ENCODE peak calls at places on chromosomes 5 and 9, in nine cellular contexts. N is activated B cell treated with CpG ODN at 0.5 μM for 24 hours; E is heart right ventricle; P is AG09309; C is brain microvascular endothelial cell; H is CD4-positive, alpha-beta T cell; M is HepG2; X is endodermal cell; J is GM10248. V is an unnamed sample.

GRCh38 chr9:71162136-71162535 is 40.7 kb upstream of the TRPM3 start:
- DNase-seq in N (no peak), E (no peak), P (no peak), C (no peak), H (no peak), M (no peak), X (no peak), J (no peak), V (no peak)

GRCh38 chr9:75088646-75089368 is 493 bp downstream of the OSTF1 start:
- DNase-seq in N (peak; percentile 40), E (peak; percentile 75), P (no peak), C (peak; percentile 47), H (no peak), M (peak; percentile 55), X (peak; percentile 74), J (peak; percentile 68), V (peak; percentile 70)

GRCh38 chr9:38066907-38067610 is 2.0 kb downstream of the SHB start:
- DNase-seq in N (peak; percentile 23), E (peak; percentile 57), P (no peak), C (no peak), H (no peak), M (no peak), X (peak; percentile 78), J (no peak), V (no peak)

GRCh38 chr9:27451207-27451792 is 72.8 kb upstream of the IFNK start:
- DNase-seq in N (no peak), E (no peak), P (no peak), C (no peak), H (no peak), M (no peak), X (no peak), J (no peak), V (no peak)

GRCh38 chr5:118598311-118598710 is 390.0 kb downstream of the DTWD2 start:
- DNase-seq in N (no peak), E (no peak), P (no peak), C (no peak), H (no peak), M (no peak), X (no peak), J (no peak), V (no peak)

GRCh38 chr5:127295454-127295853 is 4.9 kb downstream of the MEGF10 start:
- DNase-seq in N (no peak), E (no peak), P (no peak), C (no peak), H (no peak), M (no peak), X (no peak), J (no peak), V (no peak)

GRCh38 chr5:168365581-168366081 is 74.2 kb downstream of the WWC1 start:
- DNase-seq in N (no peak), E (no peak), P (peak; percentile 29), C (no peak), H (no peak), M (peak; percentile 28), X (peak; percentile 90), J (no peak), V (peak; percentile 82)

GRCh38 chr9:102795532-102795931 is 199.6 kb upstream of the CYLC2 start:
- DNase-seq in N (no peak), E (no peak), P (no peak), C (no peak), H (no peak), M (no peak), X (no peak), J (no peak), V (no peak)

GRCh38 chr5:151799407-151799806 is 27.7 kb downstream of the G3BP1 start:
- DNase-seq in N (no peak), E (no peak), P (no peak), C (peak; percentile 74), H (no peak), M (no peak), X (no peak), J (no peak), V (no peak)

GRCh38 chr9:71778085-71778484 is 9.8 kb upstream of the CEMIP2 start:
- DNase-seq in N (no peak), E (no peak), P (no peak), C (no peak), H (no peak), M (peak; percentile 92), X (no peak), J (no peak), V (no peak)

GRCh38 chr9:13557724-13558123 is 278.2 kb upstream of the MPDZ start:
- DNase-seq in N (no peak), E (no peak), P (no peak), C (no peak), H (no peak), M (no peak), X (no peak), J (no peak), V (no peak)

GRCh38 chr9:90805006-90805993 is 3.7 kb downstream of the SYK start:
- DNase-seq in N (no peak), E (no peak), P (no peak), C (no peak), H (no peak), M (no peak), X (no peak), J (no peak), V (no peak)

GRCh38 chr5:344668-345067 is 23.2 kb downstream of the AHRR start:
- DNase-seq in N (no peak), E (no peak), P (no peak), C (no peak), H (no peak), M (no peak), X (no peak), J (peak; percentile 13), V (no peak)

GRCh38 chr9:27340876-27341540 is 44.1 kb upstream of the EQTN start:
- DNase-seq in N (no peak), E (no peak), P (no peak), C (no peak), H (no peak), M (no peak), X (no peak), J (no peak), V (no peak)

GRCh38 chr5:40437452-40437861 is 242.3 kb upstream of the PTGER4 start:
- DNase-seq in N (no peak), E (no peak), P (peak; percentile 50), C (peak; percentile 90), H (no peak), M (no peak), X (no peak), J (peak; percentile 47), V (peak; percentile 31)

GRCh38 chr5:31502506-31502905 is 29.4 kb downstream of the DROSHA start:
- DNase-seq in N (no peak), E (no peak), P (no peak), C (no peak), H (no peak), M (no peak), X (no peak), J (no peak), V (no peak)

GRCh38 chr5:111486055-111486454 is 26.3 kb downstream of the STARD4 start:
- DNase-seq in N (no peak), E (no peak), P (no peak), C (no peak), H (no peak), M (no peak), X (no peak), J (no peak), V (no peak)

GRCh38 chr5:175477440-175477839 is 920 bp upstream of the SFXN1 start:
- DNase-seq in N (no peak), E (no peak), P (no peak), C (no peak), H (no peak), M (no peak), X (no peak), J (no peak), V (no peak)

GRCh38 chr5:107282061-107282460 is 388.7 kb downstream of the EFNA5 start:
- DNase-seq in N (no peak), E (no peak), P (no peak), C (no peak), H (no peak), M (no peak), X (no peak), J (no peak), V (no peak)

GRCh38 chr5:112263469-112263868 is 155.6 kb downstream of the EPB41L4A start:
- DNase-seq in N (no peak), E (no peak), P (no peak), C (no peak), H (no peak), M (no peak), X (no peak), J (no peak), V (no peak)

GRCh38 chr5:61667523-61668229 is 335.6 kb downstream of the ZSWIM6 start:
- DNase-seq in N (no peak), E (no peak), P (no peak), C (no peak), H (no peak), M (no peak), X (no peak), J (no peak), V (no peak)

GRCh38 chr5:82885657-82886389 is 191.4 kb downstream of the TMEM167A start:
- DNase-seq in N (no peak), E (no peak), P (no peak), C (peak; percentile 40), H (no peak), M (no peak), X (no peak), J (no peak), V (peak; percentile 46)
- TF ChIP-seq CTCF in N (no peak), E (no peak), P (no peak), C (peak; percentile 29), H (no peak), M (peak; percentile 37), X (peak; percentile 37), J (peak; percentile 28), V (no peak)

DNA sequence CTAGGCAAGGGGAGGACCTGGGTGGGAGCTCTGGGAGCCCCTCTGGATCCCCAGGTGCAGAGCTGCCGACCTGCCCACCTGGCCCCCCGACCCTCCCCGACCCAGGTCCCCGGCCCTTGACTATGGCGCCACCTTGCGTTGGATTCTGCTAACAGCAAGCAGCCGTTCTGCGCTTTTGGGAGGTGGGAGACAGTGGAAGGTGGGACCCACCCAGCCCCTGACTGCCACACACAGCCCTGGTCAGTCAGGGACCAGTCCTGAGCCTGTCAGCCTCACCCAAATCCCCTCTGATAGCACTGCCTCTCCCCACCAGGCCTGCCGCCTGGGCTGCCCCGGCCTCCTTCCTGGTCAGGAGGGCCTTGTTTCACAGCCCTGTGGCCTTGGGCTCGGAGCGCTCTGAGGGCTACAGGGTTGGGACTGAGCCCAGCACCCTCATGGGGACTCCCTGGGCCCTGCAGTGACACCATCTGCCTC is 77.9 kb downstream of the HMCN2 start:
- DNase-seq in N (no peak), E (no peak), P (no peak), C (no peak), H (peak; percentile 7), M (no peak), X (peak; percentile 91), J (no peak), V (no peak)
- TF ChIP-seq CTCF in N (no peak), E (peak; percentile 81), P (peak; percentile 83), C (peak; percentile 87), H (peak; percentile 29), M (peak; percentile 84), X (peak; percentile 95), J (peak; percentile 63), V (peak; percentile 37)

GRCh38 chr5:135930029-135930948 is 24.5 kb downstream of the LECT2 start:
- DNase-seq in N (no peak), E (peak; percentile 12), P (no peak), C (no peak), H (no peak), M (peak; percentile 68), X (peak; percentile 89), J (no peak), V (peak; percentile 58)
- TF ChIP-seq CTCF in N (no peak), E (no peak), P (no peak), C (peak; percentile 10), H (no peak), M (peak; percentile 45), X (peak; percentile 61), J (no peak), V (no peak)

GRCh38 chr5:54742417-54742889 is 224.9 kb downstream of the SNX18 start:
- DNase-seq in N (no peak), E (no peak), P (peak; percentile 34), C (no peak), H (no peak), M (no peak), X (no peak), J (no peak), V (peak; percentile 63)
- TF ChIP-seq CTCF in N (no peak), E (peak; percentile 53), P (peak; percentile 43), C (peak; percentile 45), H (no peak), M (no peak), X (peak; percentile 57), J (peak; percentile 2), V (peak; percentile 25)